ENCODE peak calls at places on chromosomes 5 and 9, in nine cellular contexts. S is upper lobe of left lung; U is fibroblast of lung; B is HepG2; D is CD8-positive, alpha-beta T cell; K is transverse colon; E is uterus; Q is PC-9; I is endothelial cell of umbilical vein. Y is an unnamed sample.
A peak's percentile ranks its signal among the peaks of the same experiment; 100 is the strongest.

GRCh38 chr5:24401767-24402166 is 243.0 kb downstream of the CDH10 start:
- DNase-seq in B (no peak), E (no peak), K (no peak), D (no peak), S (no peak), I (no peak), U (no peak), Q (no peak), Y (no peak)

GRCh38 chr5:135229679-135230132 is 169.3 kb downstream of the MACROH2A1 start:
- DNase-seq in I (no peak), K (no peak), D (no peak), E (no peak), B (peak; percentile 85), U (no peak), Q (no peak), S (no peak), Y (no peak)

GRCh38 chr5:77129386-77129785 is 42.3 kb upstream of the ZBED3 start:
- DNase-seq in U (peak; percentile 41), K (no peak), B (peak; percentile 21), I (peak; percentile 17), E (peak; percentile 37), Q (no peak), S (no peak), D (no peak), Y (peak; percentile 27)

GRCh38 chr5:138065102-138065501 is 18.7 kb upstream of the WNT8A start:
- DNase-seq in D (no peak), Q (no peak), U (no peak), B (no peak), S (no peak), I (no peak), E (no peak), K (no peak), Y (no peak)

GRCh38 chr5:169248520-169248919 is 52.4 kb downstream of the SLIT3 start:
- DNase-seq in E (no peak), Q (no peak), I (no peak), U (no peak), S (no peak), K (no peak), B (no peak), D (no peak), Y (no peak)

GRCh38 chr5:31231171-31231570 is 37.7 kb downstream of the CDH6 start:
- DNase-seq in E (no peak), U (no peak), D (no peak), Q (no peak), B (no peak), I (no peak), K (no peak), S (no peak), Y (no peak)

GRCh38 chr9:115276621-115277020 is 158.7 kb upstream of the TNC start:
- DNase-seq in U (no peak), S (no peak), B (no peak), D (no peak), K (no peak), Q (no peak), I (no peak), E (no peak), Y (no peak)

GRCh38 chr5:44199408-44199807 is 189.8 kb downstream of the FGF10 start:
- DNase-seq in Q (no peak), I (no peak), U (no peak), S (no peak), B (no peak), D (no peak), K (no peak), E (no peak), Y (no peak)

GRCh38 chr9:84609779-84610178 is 59.8 kb upstream of the NTRK2 start:
- DNase-seq in B (no peak), Q (no peak), I (no peak), D (no peak), U (no peak), K (no peak), E (no peak), S (no peak), Y (peak; percentile 13)

GRCh38 chr5:141172381-141173204 is at the start of gene PCDHB7:
- DNase-seq in E (peak; percentile 34), B (peak; percentile 36), K (no peak), S (no peak), Q (no peak), U (peak; percentile 24), I (peak; percentile 35), D (no peak), Y (peak; percentile 50)

GRCh38 chr5:168528521-168529360 is at the start of gene FBLL1:
- DNase-seq in D (no peak), Q (no peak), E (no peak), B (peak; percentile 19), I (peak; percentile 32), S (peak; percentile 77), U (peak; percentile 43), K (no peak), Y (peak; percentile 52)

GRCh38 chr5:756865-757345 is 27.6 kb downstream of the ZDHHC11B start:
- DNase-seq in D (peak; percentile 45), Q (no peak), K (peak; percentile 49), B (peak; percentile 75), S (peak; percentile 64), E (peak; percentile 25), U (no peak), I (no peak), Y (no peak)

GRCh38 chr5:93677344-93678021 is 63.9 kb downstream of the POU5F2 start:
- DNase-seq in D (no peak), I (peak; percentile 82), B (peak; percentile 82), U (peak; percentile 97), K (no peak), S (no peak), E (peak; percentile 25), Q (peak; percentile 82), Y (peak; percentile 33)

GRCh38 chr5:110048508-110048907 is 358.8 kb downstream of the MAN2A1 start:
- DNase-seq in Q (no peak), K (no peak), U (no peak), B (no peak), S (no peak), E (no peak), D (no peak), I (no peak), Y (no peak)

GRCh38 chr9:14191512-14191911 is 122.4 kb downstream of the NFIB start:
- DNase-seq in B (no peak), Q (no peak), K (no peak), S (no peak), I (no peak), U (no peak), D (no peak), E (no peak), Y (no peak)

GRCh38 chr9:124045076-124045829 is 33.7 kb downstream of the LHX2 start:
- DNase-seq in E (peak; percentile 47), U (peak; percentile 34), K (peak; percentile 29), S (peak; percentile 90), I (peak; percentile 67), Q (no peak), D (no peak), B (no peak), Y (no peak)

GRCh38 chr5:181167814-181168488 is 20.6 kb downstream of the OR2V2 start:
- DNase-seq in Q (no peak), D (no peak), I (no peak), B (no peak), S (no peak), E (no peak), U (no peak), K (no peak), Y (no peak)
- H3K4me1 ChIP-seq in Q (peaks cover 5% of the 10 kb centered on the region), D (peaks cover 16% of the 10 kb centered on the region), I (peaks cover 12% of the 10 kb centered on the region), B (peaks cover 49% of the 10 kb centered on the region), S (no peaks in the 10 kb centered on the region), E (no peaks in the 10 kb centered on the region), U (peaks cover 4% of the 10 kb centered on the region), K (peaks cover 9% of the 10 kb centered on the region), Y (peaks cover 1% of the 10 kb centered on the region)

GRCh38 chr5:142660731-142661130 is 25.2 kb downstream of the FGF1 start:
- DNase-seq in E (no peak), K (no peak), S (no peak), U (no peak), I (no peak), Q (no peak), B (no peak), D (no peak), Y (no peak)

GRCh38 chr5:142661957-142662356 is 23.9 kb downstream of the FGF1 start:
- DNase-seq in I (no peak), S (no peak), U (no peak), B (no peak), E (no peak), K (no peak), D (no peak), Q (no peak), Y (no peak)

GRCh38 chr5:142660196-142660595 is 25.7 kb downstream of the FGF1 start:
- DNase-seq in Q (no peak), I (no peak), U (no peak), S (no peak), E (no peak), B (no peak), K (no peak), D (no peak), Y (no peak)

GRCh38 chr5:142659405-142659804 is 26.5 kb downstream of the FGF1 start:
- DNase-seq in E (no peak), Q (no peak), U (no peak), K (no peak), S (no peak), I (no peak), D (no peak), B (no peak), Y (no peak)

GRCh38 chr5:142661143-142661542 is 24.7 kb downstream of the FGF1 start:
- DNase-seq in U (no peak), I (no peak), E (no peak), Q (no peak), D (no peak), B (no peak), K (no peak), S (no peak), Y (no peak)
- H3K4me1 ChIP-seq in U (no peaks in the 10 kb centered on the region), I (no peaks in the 10 kb centered on the region), E (no peaks in the 10 kb centered on the region), Q (no peaks in the 10 kb centered on the region), D (no peaks in the 10 kb centered on the region), B (no peaks in the 10 kb centered on the region), K (no peaks in the 10 kb centered on the region), S (peaks cover under 1% of the 10 kb centered on the region), Y (no peaks in the 10 kb centered on the region)

DNA sequence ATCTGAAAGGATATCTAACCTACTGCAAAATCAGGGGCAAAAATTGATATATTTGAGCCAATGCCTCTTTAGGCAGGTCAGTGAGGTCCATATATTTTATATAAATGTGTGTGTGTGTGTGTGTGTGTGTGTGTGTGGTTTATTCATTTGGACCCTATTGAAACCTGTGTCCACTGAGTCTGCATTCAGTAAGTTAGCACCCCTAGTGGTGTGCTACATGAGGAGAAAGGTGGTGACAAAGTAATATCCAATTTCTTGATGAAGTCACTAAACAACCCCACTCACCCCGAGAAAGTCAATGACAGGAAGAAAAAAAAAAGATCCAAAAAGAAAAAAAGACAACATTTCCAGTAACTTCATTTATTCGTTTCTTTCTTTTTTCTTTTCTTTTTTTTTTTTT is 4.1 kb downstream of the FBXW11 start:
- DNase-seq in E (no peak), U (no peak), K (no peak), B (peak; percentile 38), D (no peak), Q (no peak), I (peak; percentile 24), S (no peak), Y (no peak)
- H3K4me1 ChIP-seq in E (no peaks in the 10 kb centered on the region), U (peaks cover 3% of the 10 kb centered on the region), K (peaks cover 37% of the 10 kb centered on the region), B (peaks cover 41% of the 10 kb centered on the region), D (peaks cover 30% of the 10 kb centered on the region), Q (peaks cover 27% of the 10 kb centered on the region), I (peaks cover 28% of the 10 kb centered on the region), S (peaks cover 49% of the 10 kb centered on the region), Y (no peaks in the 10 kb centered on the region)

DNA sequence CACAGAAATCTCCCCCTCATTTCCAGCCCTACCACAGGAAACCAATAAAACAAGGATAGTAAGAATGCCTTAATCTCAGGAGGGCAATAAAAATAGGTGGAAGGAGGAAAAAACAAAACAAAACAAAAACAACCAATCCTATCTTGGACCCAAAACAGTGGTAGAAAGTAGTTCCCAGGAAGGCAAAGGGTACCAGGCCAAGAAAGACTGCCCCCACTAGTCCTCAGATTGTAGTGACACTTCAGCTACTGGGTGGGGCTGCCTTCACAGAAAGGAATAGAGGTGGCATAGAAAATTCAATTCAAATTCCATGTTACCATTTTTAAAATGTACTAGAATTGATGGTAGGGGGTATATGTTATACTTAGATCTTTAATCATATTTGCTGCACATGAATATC is 59.3 kb downstream of the DPYSL3 start:
- DNase-seq in E (no peak), D (no peak), S (no peak), B (no peak), Q (no peak), U (no peak), K (no peak), I (no peak), Y (no peak)
- H3K4me1 ChIP-seq in E (no peaks in the 10 kb centered on the region), D (peaks cover 13% of the 10 kb centered on the region), S (peaks cover 14% of the 10 kb centered on the region), B (peaks cover 4% of the 10 kb centered on the region), Q (no peaks in the 10 kb centered on the region), U (peaks cover 3% of the 10 kb centered on the region), K (peaks cover 4% of the 10 kb centered on the region), I (peaks cover 4% of the 10 kb centered on the region), Y (peaks cover 1% of the 10 kb centered on the region)